ENCODE peak calls at places on chromosomes 3 and 15, in ten cellular contexts. M, W, Z, O, V, P, L, J, X and Q are unnamed samples.
A peak's percentile ranks its signal among the peaks of the same experiment; 100 is the strongest.

GRCh38 chr3:177652556-177653290 is 455.4 kb upstream of the TBL1XR1 start:
- DNase-seq in L (no peak), O (no peak), X (no peak), V (no peak), Z (no peak), P (no peak), J (no peak), M (no peak), W (no peak), Q (no peak)

GRCh38 chr3:185365281-185366211 is 2.6 kb downstream of the MAP3K13 start:
- DNase-seq in O (peak; percentile 79), V (no peak), X (no peak), Z (peak; percentile 59), L (no peak), M (no peak), W (no peak), P (no peak), J (no peak), Q (no peak)

GRCh38 chr3:108569336-108569735 is 19.9 kb downstream of the CIP2A start:
- DNase-seq in V (no peak), O (no peak), Z (no peak), P (no peak), W (no peak), X (no peak), L (no peak), J (no peak), M (no peak), Q (no peak)

GRCh38 chr15:33310481-33311311 is at the start of gene RYR3:
- DNase-seq in V (no peak), J (peak; percentile 22), Z (no peak), X (no peak), W (peak; percentile 35), P (no peak), L (no peak), O (peak; percentile 53), M (peak; percentile 66), Q (no peak)

GRCh38 chr3:195007794-195008193 is 263.2 kb downstream of the XXYLT1 start:
- DNase-seq in V (no peak), O (peak; percentile 81), W (no peak), X (no peak), Z (no peak), M (no peak), J (no peak), P (no peak), L (no peak), Q (no peak)

GRCh38 chr3:98172621-98173020 is 6.1 kb downstream of the OR5H15 start:
- DNase-seq in J (no peak), O (no peak), P (no peak), Z (no peak), L (no peak), X (peak; percentile 14), W (no peak), M (no peak), V (no peak), Q (no peak)

GRCh38 chr15:100849021-100849831 is 30.4 kb upstream of the ALDH1A3 start:
- DNase-seq in J (peak; percentile 79), M (peak; percentile 45), V (peak; percentile 18), X (no peak), W (peak; percentile 83), Z (peak; percentile 74), P (peak; percentile 20), L (peak; percentile 64), O (peak; percentile 54), Q (peak; percentile 30)

GRCh38 chr15:77860101-77860691 is 217.3 kb downstream of the TBC1D2B start:
- DNase-seq in L (no peak), V (no peak), M (no peak), X (no peak), J (no peak), W (no peak), P (no peak), O (no peak), Z (no peak), Q (no peak)

GRCh38 chr15:75123395-75123794 is 78.3 kb upstream of the C15orf39 start:
- DNase-seq in X (no peak), W (peak; percentile 75), V (no peak), J (peak; percentile 81), M (no peak), L (no peak), P (no peak), Z (no peak), O (no peak), Q (no peak)

GRCh38 chr15:67110400-67110799 is 45.0 kb downstream of the SMAD3 start:
- DNase-seq in J (no peak), W (no peak), X (peak; percentile 73), V (no peak), M (peak; percentile 94), O (no peak), Z (no peak), L (no peak), P (no peak), Q (no peak)

GRCh38 chr3:171321241-171321640 is 139.0 kb downstream of the TNIK start:
- DNase-seq in W (no peak), Z (no peak), X (no peak), P (no peak), M (no peak), O (no peak), J (no peak), L (no peak), V (no peak), Q (no peak)

GRCh38 chr3:29695905-29696238 is 415.0 kb downstream of the RBMS3 start:
- DNase-seq in M (no peak), W (no peak), X (no peak), J (peak; percentile 43), L (no peak), P (no peak), Z (no peak), O (no peak), V (no peak), Q (no peak)

GRCh38 chr3:123346726-123347125 is 102.2 kb downstream of the ADCY5 start:
- DNase-seq in X (no peak), P (no peak), V (no peak), W (no peak), J (peak; percentile 26), O (no peak), Z (no peak), M (no peak), L (no peak), Q (no peak)